ENCODE peak calls at places on chromosomes 13 and 19, in four cellular contexts. One of them, this sample, is unnamed.

GRCh38 chr13:83190020-83190419 is 692.3 kb downstream of the SLITRK1 start:
- DNase-seq in IMR-90: no peak
- DNase-seq in fibroblast of lung: no peak
- DNase-seq in endodermal cell: no peak
- DNase-seq in this sample: no peak

GRCh38 chr13:97141564-97142005 is 80.5 kb upstream of the MBNL2 start:
- DNase-seq in IMR-90: peak
- DNase-seq in endodermal cell: peak
- DNase-seq in fibroblast of lung: peak
- DNase-seq in this sample: peak

GRCh38 chr13:39405107-39405506 is 197.9 kb downstream of the LHFPL6 start:
- DNase-seq in endodermal cell: no peak
- DNase-seq in fibroblast of lung: no peak
- DNase-seq in IMR-90: peak
- DNase-seq in this sample: no peak

GRCh38 chr19:37778613-37779138 is 710 bp downstream of the ZNF573 start:
- DNase-seq in fibroblast of lung: peak
- DNase-seq in endodermal cell: peak
- DNase-seq in IMR-90: peak
- DNase-seq in this sample: peak

GRCh38 chr13:40635315-40635995 is 31.0 kb downstream of the FOXO1 start:
- DNase-seq in IMR-90: no peak
- DNase-seq in fibroblast of lung: no peak
- DNase-seq in endodermal cell: peak
- DNase-seq in this sample: no peak

GRCh38 chr13:24196593-24197197 is 36.2 kb downstream of the SPATA13 start:
- DNase-seq in fibroblast of lung: no peak
- DNase-seq in endodermal cell: no peak
- DNase-seq in IMR-90: no peak
- DNase-seq in this sample: no peak

GRCh38 chr19:19098084-19098702 is 34.4 kb downstream of the SLC25A42 start:
- DNase-seq in endodermal cell: no peak
- DNase-seq in fibroblast of lung: no peak
- DNase-seq in IMR-90: no peak
- DNase-seq in this sample: peak

GRCh38 chr19:13839938-13840750 is 36.8 kb upstream of the NANOS3 start:
- DNase-seq in fibroblast of lung: peak
- DNase-seq in endodermal cell: peak
- DNase-seq in IMR-90: peak
- DNase-seq in this sample: peak

GRCh38 chr13:93882086-93882651 is 597.3 kb downstream of the DCT start:
- DNase-seq in fibroblast of lung: peak
- DNase-seq in IMR-90: peak
- DNase-seq in endodermal cell: no peak
- DNase-seq in this sample: no peak

GRCh38 chr13:48295271-48295670 is 8.3 kb upstream of the RB1 start:
- DNase-seq in IMR-90: no peak
- DNase-seq in endodermal cell: no peak
- DNase-seq in fibroblast of lung: no peak
- DNase-seq in this sample: peak

GRCh38 chr19:52492201-52492960 is 35.1 kb upstream of the ZNF808 start:
- DNase-seq in IMR-90: no peak
- DNase-seq in fibroblast of lung: no peak
- DNase-seq in endodermal cell: peak
- DNase-seq in this sample: peak

GRCh38 chr13:40494513-40494912 is 171.9 kb downstream of the FOXO1 start:
- DNase-seq in IMR-90: no peak
- DNase-seq in fibroblast of lung: peak
- DNase-seq in endodermal cell: no peak
- DNase-seq in this sample: no peak

GRCh38 chr19:29675650-29676186 is 10.5 kb downstream of the PLEKHF1 start:
- DNase-seq in fibroblast of lung: no peak
- DNase-seq in endodermal cell: no peak
- DNase-seq in IMR-90: no peak
- DNase-seq in this sample: no peak

GRCh38 chr19:45468159-45468651 is 409 bp downstream of the FOSB start:
- DNase-seq in endodermal cell: peak
- DNase-seq in fibroblast of lung: no peak
- DNase-seq in IMR-90: no peak
- DNase-seq in this sample: no peak

GRCh38 chr13:40440990-40441820 is 225.2 kb downstream of the FOXO1 start:
- DNase-seq in endodermal cell: no peak
- DNase-seq in IMR-90: no peak
- DNase-seq in fibroblast of lung: peak
- DNase-seq in this sample: peak

GRCh38 chr19:45154064-45154827 is 6.5 kb downstream of the NKPD1 start:
- DNase-seq in IMR-90: peak
- DNase-seq in fibroblast of lung: peak
- DNase-seq in endodermal cell: no peak
- DNase-seq in this sample: no peak

GRCh38 chr19:58056261-58056660 is 2.8 kb upstream of the ZNF135 start:
- DNase-seq in IMR-90: no peak
- DNase-seq in endodermal cell: no peak
- DNase-seq in fibroblast of lung: no peak
- DNase-seq in this sample: no peak

GRCh38 chr19:58053480-58054156 is 5.5 kb upstream of the ZNF135 start:
- DNase-seq in endodermal cell: no peak
- DNase-seq in IMR-90: no peak
- DNase-seq in fibroblast of lung: no peak
- DNase-seq in this sample: no peak

GRCh38 chr19:58055483-58055874 is 3.6 kb upstream of the ZNF135 start:
- DNase-seq in IMR-90: no peak
- DNase-seq in fibroblast of lung: no peak
- DNase-seq in endodermal cell: no peak
- DNase-seq in this sample: no peak

GRCh38 chr19:58056861-58057260 is 2.2 kb upstream of the ZNF135 start:
- DNase-seq in IMR-90: no peak
- DNase-seq in fibroblast of lung: no peak
- DNase-seq in endodermal cell: no peak
- DNase-seq in this sample: no peak

GRCh38 chr19:58054792-58055482 is 4.1 kb upstream of the ZNF135 start:
- DNase-seq in fibroblast of lung: peak
- DNase-seq in endodermal cell: peak
- DNase-seq in IMR-90: peak
- DNase-seq in this sample: no peak
- H3K9ac ChIP-seq in fibroblast of lung: peak
- H3K9ac ChIP-seq in endodermal cell: no peak
- H3K9ac ChIP-seq in IMR-90: no peak
- H3K9ac ChIP-seq in this sample: no peak

GRCh38 chr13:99227909-99228688 is 27.4 kb downstream of the UBAC2 start:
- DNase-seq in IMR-90: no peak
- DNase-seq in endodermal cell: no peak
- DNase-seq in fibroblast of lung: no peak
- DNase-seq in this sample: peak

GRCh38 chr13:99227331-99227900 is 26.8 kb downstream of the UBAC2 start:
- DNase-seq in endodermal cell: no peak
- DNase-seq in IMR-90: no peak
- DNase-seq in fibroblast of lung: no peak
- DNase-seq in this sample: no peak

GRCh38 chr13:99226493-99226892 is 25.8 kb downstream of the UBAC2 start:
- DNase-seq in fibroblast of lung: peak
- DNase-seq in endodermal cell: no peak
- DNase-seq in IMR-90: no peak
- DNase-seq in this sample: no peak

GRCh38 chr13:99230991-99231390 is 27.2 kb downstream of the GPR18 start:
- DNase-seq in IMR-90: no peak
- DNase-seq in endodermal cell: no peak
- DNase-seq in fibroblast of lung: no peak
- DNase-seq in this sample: no peak

DNA sequence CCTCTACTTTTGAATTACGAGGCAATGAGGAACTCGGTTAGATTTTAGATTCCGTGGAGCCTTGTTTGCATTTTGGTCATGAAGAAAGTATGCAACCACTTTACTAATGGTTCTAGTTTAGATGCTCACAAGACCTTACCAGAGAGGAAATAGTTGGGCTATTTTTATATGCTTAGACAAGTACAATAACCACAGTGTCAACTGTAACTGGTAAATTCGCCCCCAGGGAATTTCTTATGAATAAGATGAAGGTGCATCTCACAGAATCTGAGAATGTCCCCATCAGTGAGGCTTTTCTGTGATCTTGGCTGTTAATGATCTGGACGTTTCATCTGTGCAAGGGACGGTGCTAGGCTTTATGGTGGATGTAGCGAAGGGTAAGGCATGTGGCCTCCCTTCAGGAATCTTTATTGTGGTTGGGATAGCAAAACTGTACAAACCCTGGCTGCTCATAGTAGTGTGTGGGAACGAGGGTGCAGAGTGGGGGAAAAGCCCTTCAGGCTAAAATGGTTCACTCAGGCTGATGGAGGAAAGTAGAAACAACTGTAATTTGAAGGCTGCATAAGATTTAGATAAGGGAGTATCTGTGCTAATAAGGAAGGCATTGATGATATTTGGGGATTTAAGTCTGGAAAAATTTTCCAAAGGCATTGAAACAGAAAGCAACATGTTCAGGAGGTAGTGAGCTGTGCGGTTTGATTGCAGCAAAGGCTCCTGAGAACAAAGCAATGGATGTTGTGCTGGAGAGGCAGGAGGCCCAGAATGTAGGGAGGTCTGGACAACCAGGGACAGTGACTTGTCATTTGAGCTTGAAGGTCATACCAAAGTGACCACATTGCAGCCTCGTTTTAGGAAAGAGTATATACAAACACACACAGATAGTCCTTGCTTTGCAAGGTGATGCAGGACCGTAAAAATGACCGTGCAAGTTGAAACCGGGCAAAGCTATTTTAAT is 28.4 kb downstream of the UBAC2 start:
- DNase-seq in endodermal cell: no peak
- DNase-seq in IMR-90: peak
- DNase-seq in fibroblast of lung: peak
- DNase-seq in this sample: peak
- H3K9ac ChIP-seq in endodermal cell: no peak
- H3K9ac ChIP-seq in IMR-90: no peak
- H3K9ac ChIP-seq in fibroblast of lung: no peak
- H3K9ac ChIP-seq in this sample: no peak

GRCh38 chr19:31317542-31317941 is 31.7 kb downstream of the TSHZ3 start:
- DNase-seq in IMR-90: no peak
- DNase-seq in endodermal cell: peak
- DNase-seq in fibroblast of lung: no peak
- DNase-seq in this sample: no peak
- H3K9ac ChIP-seq in IMR-90: peak
- H3K9ac ChIP-seq in endodermal cell: no peak
- H3K9ac ChIP-seq in fibroblast of lung: no peak
- H3K9ac ChIP-seq in this sample: no peak

GRCh38 chr13:113000575-113000974 is 31.6 kb downstream of the MCF2L start:
- DNase-seq in IMR-90: no peak
- DNase-seq in endodermal cell: no peak
- DNase-seq in fibroblast of lung: no peak
- DNase-seq in this sample: no peak

GRCh38 chr13:113002891-113003290 is 33.9 kb downstream of the MCF2L start:
- DNase-seq in IMR-90: no peak
- DNase-seq in endodermal cell: no peak
- DNase-seq in fibroblast of lung: no peak
- DNase-seq in this sample: no peak

GRCh38 chr13:113001251-113002140 is 32.5 kb downstream of the MCF2L start:
- DNase-seq in IMR-90: peak
- DNase-seq in fibroblast of lung: peak
- DNase-seq in endodermal cell: peak
- DNase-seq in this sample: peak

GRCh38 chr13:113004126-113004525 is 35.1 kb downstream of the MCF2L start:
- DNase-seq in IMR-90: no peak
- DNase-seq in endodermal cell: no peak
- DNase-seq in fibroblast of lung: no peak
- DNase-seq in this sample: no peak

DNA sequence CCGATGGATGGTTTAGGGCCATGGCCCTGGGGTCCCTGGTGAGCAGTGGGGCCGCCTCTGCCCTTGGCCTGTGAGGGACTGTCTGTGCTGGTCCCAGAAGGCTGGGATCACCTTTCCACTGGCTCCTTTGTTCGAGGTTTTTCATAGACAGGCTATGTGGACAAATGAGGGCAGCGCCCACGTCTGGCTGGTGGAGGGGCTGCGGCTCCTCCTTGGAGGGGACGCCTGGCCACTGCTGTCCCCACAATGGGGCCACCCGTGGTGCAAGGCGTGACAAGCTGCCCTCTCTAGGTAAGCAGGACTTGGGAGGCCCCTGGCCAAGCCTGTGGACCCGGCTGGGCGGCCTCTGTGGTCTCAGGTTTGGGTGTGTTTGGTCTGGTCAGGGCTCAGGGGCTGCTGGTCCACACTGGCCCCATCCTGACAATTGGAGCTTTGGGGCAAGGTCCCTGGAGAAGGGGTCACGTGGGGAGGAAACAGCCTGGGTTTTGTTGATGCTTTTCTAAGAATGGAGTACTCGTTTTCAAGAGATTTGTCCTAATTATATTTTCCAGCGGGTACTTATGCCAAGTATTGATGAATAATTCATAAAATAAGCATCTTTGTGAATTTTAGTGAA is 33.3 kb downstream of the MCF2L start:
- DNase-seq in IMR-90: no peak
- DNase-seq in fibroblast of lung: no peak
- DNase-seq in endodermal cell: peak
- DNase-seq in this sample: peak
- H3K9ac ChIP-seq in IMR-90: no peak
- H3K9ac ChIP-seq in fibroblast of lung: no peak
- H3K9ac ChIP-seq in endodermal cell: no peak
- H3K9ac ChIP-seq in this sample: no peak

GRCh38 chr19:1271528-1272422 is 2.6 kb downstream of the CIRBP start:
- DNase-seq in fibroblast of lung: no peak
- DNase-seq in endodermal cell: no peak
- DNase-seq in IMR-90: no peak
- DNase-seq in this sample: no peak
- H3K9ac ChIP-seq in fibroblast of lung: no peak
- H3K9ac ChIP-seq in endodermal cell: no peak
- H3K9ac ChIP-seq in IMR-90: no peak
- H3K9ac ChIP-seq in this sample: peak

GRCh38 chr13:64912141-64912540 is 2318.0 kb downstream of the PCDH9 start:
- DNase-seq in endodermal cell: no peak
- DNase-seq in IMR-90: peak
- DNase-seq in fibroblast of lung: peak
- DNase-seq in this sample: no peak
- H3K9ac ChIP-seq in endodermal cell: no peak
- H3K9ac ChIP-seq in IMR-90: no peak
- H3K9ac ChIP-seq in fibroblast of lung: no peak
- H3K9ac ChIP-seq in this sample: no peak

GRCh38 chr19:8525401-8525684 is 11.4 kb upstream of the ZNF414 start:
- DNase-seq in fibroblast of lung: no peak
- DNase-seq in IMR-90: no peak
- DNase-seq in endodermal cell: no peak
- DNase-seq in this sample: no peak
- H3K9ac ChIP-seq in fibroblast of lung: no peak
- H3K9ac ChIP-seq in IMR-90: peak
- H3K9ac ChIP-seq in endodermal cell: no peak
- H3K9ac ChIP-seq in this sample: no peak